ENCODE peak calls at places on chromosomes 16 and 17, in nine cellular contexts. Y, G, C, T, X, E, D, S and K are unnamed samples.

GRCh38 chr17:78998311-78999055 is 11.1 kb downstream of the CANT1 start:
- DNase-seq in D (peak; percentile 90), C (no peak), X (no peak), S (peak; percentile 73), E (no peak), T (peak; percentile 86), G (peak; percentile 58), Y (no peak), K (no peak)

GRCh38 chr16:83513006-83513755 is 294.6 kb upstream of the HSBP1 start:
- DNase-seq in Y (peak; percentile 46), C (no peak), X (no peak), G (no peak), D (no peak), T (no peak), E (no peak), S (no peak), K (no peak)

GRCh38 chr16:12459401-12459791 is 344.3 kb downstream of the CPPED1 start:
- DNase-seq in G (peak; percentile 25), E (peak; percentile 26), C (no peak), S (peak; percentile 75), D (peak; percentile 39), Y (no peak), T (peak; percentile 83), X (no peak), K (no peak)

GRCh38 chr17:63494300-63494928 is 17.6 kb downstream of the ACE start:
- DNase-seq in D (no peak), C (no peak), Y (no peak), X (no peak), E (no peak), S (no peak), T (no peak), G (no peak), K (no peak)

GRCh38 chr17:79786930-79787643 is 9.1 kb downstream of the CBX2 start:
- DNase-seq in C (no peak), T (no peak), D (no peak), E (no peak), G (no peak), X (no peak), S (peak; percentile 48), Y (no peak), K (no peak)

GRCh38 chr17:36979585-36979941 is 30.8 kb downstream of the AATF start:
- DNase-seq in G (no peak), E (no peak), D (no peak), S (no peak), C (no peak), T (no peak), X (no peak), Y (no peak), K (no peak)

GRCh38 chr17:37089998-37090397 is 141.2 kb downstream of the AATF start:
- DNase-seq in G (no peak), X (no peak), D (no peak), C (no peak), E (peak; percentile 80), T (no peak), Y (peak; percentile 13), S (no peak), K (no peak)

GRCh38 chr17:65557349-65558310 is 3.8 kb downstream of the AXIN2 start:
- DNase-seq in G (no peak), C (no peak), T (no peak), Y (peak; percentile 31), D (peak; percentile 51), X (no peak), S (no peak), E (no peak), K (no peak)

GRCh38 chr17:79804856-79805696 is 8.2 kb upstream of the CBX8 start:
- DNase-seq in Y (no peak), C (no peak), E (no peak), S (no peak), D (no peak), G (no peak), T (no peak), X (no peak), K (no peak)

GRCh38 chr17:59506907-59507726 is 58.3 kb upstream of the DHX40 start:
- DNase-seq in T (no peak), G (no peak), Y (no peak), C (no peak), D (no peak), S (no peak), E (no peak), X (no peak), K (no peak)

GRCh38 chr17:559699-560378 is 154.8 kb downstream of the VPS53 start:
- DNase-seq in Y (peak; percentile 76), T (no peak), C (no peak), D (no peak), G (peak; percentile 46), S (no peak), X (no peak), E (no peak), K (no peak)

GRCh38 chr17:46979023-46979870 is at the start of gene RPRML:
- DNase-seq in S (no peak), D (peak; percentile 48), C (peak; percentile 64), X (peak; percentile 24), G (no peak), Y (peak; percentile 7), E (peak; percentile 61), T (peak; percentile 79), K (no peak)

GRCh38 chr16:16073884-16074781 is 124.7 kb downstream of the ABCC1 start:
- DNase-seq in S (peak; percentile 77), T (no peak), E (no peak), C (peak; percentile 79), X (no peak), D (no peak), Y (peak; percentile 86), G (no peak), K (peak; percentile 70)

GRCh38 chr16:16071631-16072244 is 122.3 kb downstream of the ABCC1 start:
- DNase-seq in D (no peak), G (peak; percentile 48), T (no peak), S (no peak), Y (peak; percentile 74), C (no peak), E (no peak), X (no peak), K (no peak)

GRCh38 chr16:16080465-16081065 is 131.1 kb downstream of the ABCC1 start:
- DNase-seq in G (no peak), X (no peak), C (no peak), T (no peak), S (no peak), E (no peak), D (no peak), Y (no peak), K (no peak)

GRCh38 chr16:16075463-16076399 is 126.3 kb downstream of the ABCC1 start:
- DNase-seq in Y (no peak), X (no peak), C (no peak), D (no peak), S (peak; percentile 82), E (no peak), T (peak; percentile 84), G (peak; percentile 29), K (no peak)

DNA sequence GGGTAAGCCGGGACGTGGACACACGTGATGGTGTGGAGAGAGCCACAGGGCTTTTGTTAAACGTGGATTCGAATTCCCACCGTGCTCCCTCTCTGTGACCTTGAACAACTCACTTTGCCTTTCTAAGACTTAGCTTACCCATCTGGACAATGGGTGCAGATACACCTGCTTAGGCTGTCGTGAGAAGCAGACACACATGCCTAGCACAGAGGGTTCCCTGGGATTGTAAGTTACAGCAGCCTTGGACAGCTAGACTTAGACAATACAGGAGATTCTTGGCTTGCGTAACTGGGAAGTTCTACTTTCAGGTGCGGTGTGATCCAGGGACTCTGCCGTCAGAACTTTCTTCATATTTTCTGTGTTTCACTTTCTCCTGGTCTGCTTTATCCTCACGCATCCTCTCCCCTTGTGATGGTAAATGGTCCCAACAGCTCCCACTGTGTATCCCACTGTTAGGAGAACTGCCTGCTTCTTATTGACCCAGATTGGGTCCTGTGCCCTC is 127.0 kb downstream of the ABCC1 start:
- DNase-seq in X (no peak), G (no peak), E (no peak), T (no peak), S (no peak), Y (no peak), C (peak; percentile 17), D (no peak), K (no peak)
- TF ChIP-seq CTCF in X (no peak), G (no peak), E (no peak), T (no peak), S (no peak), Y (no peak), C (no peak), D (no peak), K (no peak)

GRCh38 chr16:78493573-78493972 is 394.1 kb downstream of the WWOX start:
- DNase-seq in Y (no peak), D (no peak), X (no peak), E (no peak), G (no peak), S (no peak), T (no peak), C (no peak), K (no peak)
- TF ChIP-seq CTCF in Y (no peak), D (no peak), X (no peak), E (no peak), G (no peak), S (no peak), T (no peak), C (no peak), K (no peak)

DNA sequence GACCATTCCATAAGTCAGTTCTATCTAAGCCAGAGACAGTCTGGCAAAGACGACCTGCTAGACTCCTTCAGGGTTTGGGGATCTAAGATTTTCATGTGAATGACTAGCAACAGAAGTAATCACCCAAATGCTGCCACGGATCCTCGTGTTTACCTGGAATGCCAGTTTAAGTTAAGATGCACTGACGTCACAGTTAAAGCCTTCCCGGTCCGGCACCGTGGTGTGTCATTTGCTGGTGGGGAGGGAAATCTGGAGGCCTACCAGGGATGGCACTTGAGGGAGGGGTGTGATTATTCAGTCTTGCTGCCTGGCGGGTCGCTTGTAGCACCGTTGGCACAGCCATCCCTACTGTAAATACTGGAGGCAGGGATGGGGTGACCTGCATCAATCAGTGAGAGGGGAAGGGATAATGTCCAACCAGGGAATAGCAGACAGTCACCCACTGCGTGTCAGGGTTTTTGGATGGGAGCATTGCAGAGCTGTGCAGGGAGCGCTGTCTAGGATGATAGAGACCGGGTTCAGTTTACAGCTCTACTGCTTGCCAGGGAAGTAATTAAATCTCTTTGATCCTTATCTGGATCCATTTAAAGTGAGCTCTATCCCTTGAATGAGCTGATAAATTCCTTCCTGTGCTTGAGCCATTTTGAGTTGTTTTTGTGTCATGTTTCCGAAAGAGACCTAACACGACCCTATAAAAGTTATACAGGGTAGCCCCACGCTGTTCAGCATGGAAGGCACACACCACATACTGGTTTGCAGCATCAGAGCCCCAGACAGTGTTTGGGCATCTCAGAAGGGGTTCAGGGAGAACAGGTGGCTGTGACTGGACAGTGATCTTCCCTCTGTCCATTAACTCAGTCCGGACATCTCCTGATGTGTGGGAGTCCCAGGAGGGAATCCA is 764.8 kb upstream of the EEF2KMT start:
- DNase-seq in T (no peak), C (no peak), D (no peak), X (no peak), S (no peak), E (no peak), G (no peak), Y (no peak), K (no peak)
- TF ChIP-seq CTCF in T (no peak), C (no peak), D (no peak), X (no peak), S (no peak), E (no peak), G (no peak), Y (no peak), K (no peak)

DNA sequence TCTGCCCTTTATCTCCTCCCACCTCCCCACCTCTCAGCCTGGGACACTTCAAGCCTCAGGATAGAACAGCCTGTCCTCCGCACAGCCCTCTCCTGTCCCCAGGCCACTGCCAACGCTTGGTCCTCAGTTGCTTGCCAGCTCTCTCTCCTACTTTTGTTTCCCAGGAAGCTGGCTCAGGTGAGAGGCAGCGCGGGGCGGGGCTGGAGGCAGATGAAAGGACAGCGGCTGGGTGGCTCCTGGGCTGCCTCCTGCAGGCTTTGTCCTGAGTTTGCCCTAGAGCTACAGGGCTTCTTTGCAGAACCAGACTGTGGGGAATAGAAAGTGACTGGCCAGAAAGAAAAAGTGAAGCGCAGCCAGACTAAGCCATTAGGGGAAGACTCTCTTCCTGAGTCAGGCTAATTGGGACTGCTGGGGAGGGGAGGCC is 48.2 kb upstream of the CDC42EP4 start:
- DNase-seq in Y (no peak), T (no peak), X (peak; percentile 36), D (peak; percentile 85), C (peak; percentile 91), G (no peak), S (peak; percentile 93), E (no peak), K (no peak)
- TF ChIP-seq CTCF in Y (no peak), T (no peak), X (peak; percentile 24), D (no peak), C (no peak), G (peak; percentile 17), S (peak; percentile 15), E (no peak), K (no peak)